ENCODE peak calls at places on chromosomes 5 and 9, in six cellular contexts. One of them, this sample, is unnamed.

GRCh38 chr5:133048993-133049725 is 2.7 kb upstream of the HSPA4 start:
- DNase-seq in HFF-Myc: no peak
- DNase-seq in ovary: no peak
- DNase-seq in keratinocyte: no peak
- DNase-seq in HL-60: no peak
- DNase-seq in right atrium auricular region: no peak
- DNase-seq in this sample: no peak

GRCh38 chr5:158020555-158021418 is 161.8 kb upstream of the CLINT1 start:
- DNase-seq in HFF-Myc: no peak
- DNase-seq in ovary: no peak
- DNase-seq in keratinocyte: no peak
- DNase-seq in HL-60: no peak
- DNase-seq in right atrium auricular region: no peak
- DNase-seq in this sample: no peak

GRCh38 chr9:33202552-33203300 is 35.6 kb upstream of the B4GALT1 start:
- DNase-seq in HFF-Myc: peak
- DNase-seq in ovary: no peak
- DNase-seq in keratinocyte: no peak
- DNase-seq in HL-60: peak
- DNase-seq in right atrium auricular region: peak
- DNase-seq in this sample: no peak

GRCh38 chr9:131598121-131598520 is 52.8 kb downstream of the PRRT1B start:
- DNase-seq in HFF-Myc: no peak
- DNase-seq in ovary: no peak
- DNase-seq in keratinocyte: no peak
- DNase-seq in HL-60: peak
- DNase-seq in right atrium auricular region: peak
- DNase-seq in this sample: no peak

GRCh38 chr5:9927106-9927505 is 297.0 kb upstream of the TAS2R1 start:
- DNase-seq in HFF-Myc: no peak
- DNase-seq in ovary: no peak
- DNase-seq in keratinocyte: no peak
- DNase-seq in HL-60: no peak
- DNase-seq in right atrium auricular region: no peak
- DNase-seq in this sample: no peak

GRCh38 chr5:170623576-170624181 is 119.9 kb downstream of the KCNIP1 start:
- DNase-seq in HFF-Myc: no peak
- DNase-seq in ovary: no peak
- DNase-seq in keratinocyte: no peak
- DNase-seq in HL-60: peak
- DNase-seq in right atrium auricular region: no peak
- DNase-seq in this sample: no peak

GRCh38 chr9:105195259-105195658 is 49.2 kb upstream of the SLC44A1 start:
- DNase-seq in HFF-Myc: no peak
- DNase-seq in ovary: no peak
- DNase-seq in keratinocyte: no peak
- DNase-seq in HL-60: no peak
- DNase-seq in right atrium auricular region: no peak
- DNase-seq in this sample: no peak

GRCh38 chr9:74036549-74037231 is 460.4 kb upstream of the RORB start:
- DNase-seq in HFF-Myc: no peak
- DNase-seq in ovary: no peak
- DNase-seq in keratinocyte: no peak
- DNase-seq in HL-60: no peak
- DNase-seq in right atrium auricular region: no peak
- DNase-seq in this sample: no peak

GRCh38 chr9:27467486-27467885 is 56.6 kb upstream of the IFNK start:
- DNase-seq in HFF-Myc: no peak
- DNase-seq in ovary: no peak
- DNase-seq in keratinocyte: no peak
- DNase-seq in HL-60: no peak
- DNase-seq in right atrium auricular region: no peak
- DNase-seq in this sample: no peak

GRCh38 chr5:97854871-97855762 is 672.1 kb upstream of the RIOK2 start:
- DNase-seq in HFF-Myc: no peak
- DNase-seq in ovary: no peak
- DNase-seq in keratinocyte: no peak
- DNase-seq in HL-60: no peak
- DNase-seq in right atrium auricular region: no peak
- DNase-seq in this sample: no peak

GRCh38 chr5:94153736-94154450 is 412.5 kb upstream of the POU5F2 start:
- DNase-seq in HFF-Myc: no peak
- DNase-seq in ovary: no peak
- DNase-seq in keratinocyte: no peak
- DNase-seq in HL-60: no peak
- DNase-seq in right atrium auricular region: no peak
- DNase-seq in this sample: no peak

GRCh38 chr5:1029945-1030625 is 21.5 kb downstream of the NKD2 start:
- DNase-seq in HFF-Myc: no peak
- DNase-seq in ovary: no peak
- DNase-seq in keratinocyte: no peak
- DNase-seq in HL-60: no peak
- DNase-seq in right atrium auricular region: no peak
- DNase-seq in this sample: no peak

GRCh38 chr9:93893899-93894690 is 61.1 kb downstream of the BARX1 start:
- DNase-seq in HFF-Myc: no peak
- DNase-seq in ovary: no peak
- DNase-seq in keratinocyte: no peak
- DNase-seq in HL-60: no peak
- DNase-seq in right atrium auricular region: no peak
- DNase-seq in this sample: peak

GRCh38 chr9:25350011-25350410 is 328.2 kb downstream of the TUSC1 start:
- DNase-seq in HFF-Myc: no peak
- DNase-seq in ovary: no peak
- DNase-seq in keratinocyte: no peak
- DNase-seq in HL-60: no peak
- DNase-seq in right atrium auricular region: no peak
- DNase-seq in this sample: no peak
- TF ChIP-seq CTCF in HFF-Myc: no peak
- TF ChIP-seq CTCF in ovary: no peak
- TF ChIP-seq CTCF in keratinocyte: no peak
- TF ChIP-seq CTCF in HL-60: no peak
- TF ChIP-seq CTCF in right atrium auricular region: no peak
- TF ChIP-seq CTCF in this sample: no peak

GRCh38 chr5:120367896-120368634 is 96.0 kb upstream of the PRR16 start:
- DNase-seq in HFF-Myc: no peak
- DNase-seq in ovary: no peak
- DNase-seq in keratinocyte: no peak
- DNase-seq in HL-60: no peak
- DNase-seq in right atrium auricular region: no peak
- DNase-seq in this sample: no peak

GRCh38 chr5:120368923-120369715 is 95.0 kb upstream of the PRR16 start:
- DNase-seq in HFF-Myc: no peak
- DNase-seq in ovary: no peak
- DNase-seq in keratinocyte: peak
- DNase-seq in HL-60: no peak
- DNase-seq in right atrium auricular region: no peak
- DNase-seq in this sample: no peak

GRCh38 chr5:120375248-120375647 is 88.9 kb upstream of the PRR16 start:
- DNase-seq in HFF-Myc: no peak
- DNase-seq in ovary: no peak
- DNase-seq in keratinocyte: no peak
- DNase-seq in HL-60: no peak
- DNase-seq in right atrium auricular region: no peak
- DNase-seq in this sample: no peak

GRCh38 chr5:120372899-120373298 is 91.2 kb upstream of the PRR16 start:
- DNase-seq in HFF-Myc: no peak
- DNase-seq in ovary: no peak
- DNase-seq in keratinocyte: no peak
- DNase-seq in HL-60: no peak
- DNase-seq in right atrium auricular region: no peak
- DNase-seq in this sample: no peak
- H3K4me3 ChIP-seq in HFF-Myc: no peak
- H3K4me3 ChIP-seq in ovary: no peak
- H3K4me3 ChIP-seq in keratinocyte: no peak
- H3K4me3 ChIP-seq in HL-60: no peak
- H3K4me3 ChIP-seq in right atrium auricular region: no peak
- H3K4me3 ChIP-seq in this sample: no peak

DNA sequence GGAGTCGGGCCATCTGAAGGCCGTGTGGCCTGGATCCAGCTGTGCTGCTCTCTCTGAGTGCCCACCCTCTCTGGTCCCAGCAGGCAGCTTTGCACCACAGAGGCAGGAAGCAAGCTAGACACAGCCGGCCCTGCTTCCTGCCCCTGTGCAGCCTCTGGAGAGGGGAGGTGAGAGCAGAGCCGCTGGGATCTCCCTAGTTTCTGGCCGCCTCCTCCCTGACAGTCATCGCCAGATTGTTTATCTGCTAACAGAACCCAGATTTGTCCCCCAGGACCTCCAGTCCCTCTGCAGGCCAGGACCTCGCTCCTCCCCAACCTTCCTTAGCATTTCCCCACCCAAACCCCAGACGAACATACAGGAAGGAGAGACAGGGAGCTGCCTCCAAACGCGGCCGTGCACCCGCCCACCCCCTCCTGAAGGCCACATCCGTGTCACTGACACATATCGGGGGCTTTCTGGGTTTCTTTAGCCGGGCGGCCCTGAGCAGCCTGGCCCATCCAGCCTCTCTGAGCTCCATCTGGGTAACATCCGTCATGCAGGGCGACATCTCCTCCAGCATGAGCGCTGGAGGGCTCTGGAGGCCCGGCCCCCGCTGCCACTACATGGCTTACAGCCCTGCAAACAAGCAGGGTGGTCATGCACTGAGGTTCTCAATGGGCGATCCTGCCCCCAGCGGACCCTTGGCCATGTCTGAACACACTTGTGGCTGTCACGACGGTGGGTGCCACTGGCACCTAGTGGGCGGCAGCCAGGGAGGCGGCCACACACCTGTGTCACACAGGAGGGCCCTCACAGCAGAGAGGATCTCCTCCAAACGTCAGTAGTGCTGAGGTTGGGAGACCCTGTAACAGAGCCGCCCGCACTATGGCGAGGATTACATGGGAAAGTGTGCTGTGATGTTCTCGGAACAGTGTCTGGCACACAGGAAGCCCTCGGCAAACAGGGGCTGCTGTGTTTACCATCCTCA is 47.6 kb downstream of the DBH start:
- DNase-seq in HFF-Myc: no peak
- DNase-seq in ovary: no peak
- DNase-seq in keratinocyte: no peak
- DNase-seq in HL-60: no peak
- DNase-seq in right atrium auricular region: peak
- DNase-seq in this sample: no peak
- TF ChIP-seq CTCF in HFF-Myc: no peak
- TF ChIP-seq CTCF in ovary: no peak
- TF ChIP-seq CTCF in keratinocyte: no peak
- TF ChIP-seq CTCF in HL-60: no peak
- TF ChIP-seq CTCF in right atrium auricular region: no peak
- TF ChIP-seq CTCF in this sample: no peak

DNA sequence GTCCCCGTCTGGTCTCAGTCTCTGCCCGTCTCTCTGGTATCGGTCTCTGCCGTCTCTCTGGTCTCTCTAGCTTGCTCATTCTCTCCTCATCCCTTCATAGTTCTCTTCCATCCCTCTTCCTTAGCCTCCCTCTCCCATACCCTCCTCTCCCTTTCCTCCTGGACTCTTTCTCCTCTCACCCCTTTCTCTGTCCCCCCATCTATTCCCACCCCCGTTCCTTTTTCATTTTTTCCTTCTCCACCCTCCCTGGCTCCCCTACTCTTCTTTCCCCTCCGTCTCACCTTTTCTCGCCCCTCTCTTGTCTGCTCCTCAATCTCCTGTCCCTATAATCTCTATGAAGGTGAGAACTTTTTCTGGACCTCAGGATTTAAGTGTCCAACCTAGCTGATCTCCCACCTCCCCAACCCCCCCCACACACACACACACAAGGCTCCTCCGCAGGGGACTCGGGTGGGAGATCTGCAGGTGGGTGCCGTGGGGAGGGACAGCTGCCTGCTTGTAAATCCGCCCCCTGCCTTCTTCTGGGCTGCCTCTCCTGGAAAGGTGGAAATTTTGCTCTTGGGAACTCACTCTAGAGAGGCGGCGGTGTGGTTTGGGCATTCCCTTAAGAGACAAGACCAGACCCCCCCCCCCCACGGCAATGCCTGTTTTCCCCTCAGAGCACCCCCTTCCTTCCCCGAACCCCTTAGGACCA is 953 bp downstream of the UBE2QL1 start:
- DNase-seq in HFF-Myc: no peak
- DNase-seq in ovary: no peak
- DNase-seq in keratinocyte: no peak
- DNase-seq in HL-60: no peak
- DNase-seq in right atrium auricular region: no peak
- DNase-seq in this sample: peak
- H3K4me3 ChIP-seq in HFF-Myc: no peak
- H3K4me3 ChIP-seq in ovary: peak
- H3K4me3 ChIP-seq in keratinocyte: no peak
- H3K4me3 ChIP-seq in HL-60: no peak
- H3K4me3 ChIP-seq in right atrium auricular region: peak
- H3K4me3 ChIP-seq in this sample: peak

GRCh38 chr9:98383758-98384157 is 128.3 kb upstream of the TBC1D2 start:
- DNase-seq in HFF-Myc: no peak
- DNase-seq in ovary: no peak
- DNase-seq in keratinocyte: no peak
- DNase-seq in HL-60: no peak
- DNase-seq in right atrium auricular region: no peak
- DNase-seq in this sample: no peak
- TF ChIP-seq CTCF in HFF-Myc: peak
- TF ChIP-seq CTCF in ovary: no peak
- TF ChIP-seq CTCF in keratinocyte: no peak
- TF ChIP-seq CTCF in HL-60: no peak
- TF ChIP-seq CTCF in right atrium auricular region: no peak
- TF ChIP-seq CTCF in this sample: no peak

GRCh38 chr9:133276923-133277322 is 1.9 kb upstream of the ABO start:
- DNase-seq in HFF-Myc: no peak
- DNase-seq in ovary: no peak
- DNase-seq in keratinocyte: no peak
- DNase-seq in HL-60: no peak
- DNase-seq in right atrium auricular region: no peak
- DNase-seq in this sample: no peak

GRCh38 chr9:133274236-133275104 is 531 bp downstream of the ABO start:
- DNase-seq in HFF-Myc: no peak
- DNase-seq in ovary: no peak
- DNase-seq in keratinocyte: no peak
- DNase-seq in HL-60: no peak
- DNase-seq in right atrium auricular region: no peak
- DNase-seq in this sample: no peak

GRCh38 chr9:133273819-133274218 is 1.2 kb downstream of the ABO start:
- DNase-seq in HFF-Myc: no peak
- DNase-seq in ovary: no peak
- DNase-seq in keratinocyte: no peak
- DNase-seq in HL-60: no peak
- DNase-seq in right atrium auricular region: no peak
- DNase-seq in this sample: no peak

GRCh38 chr9:133276001-133276884 is 1.2 kb upstream of the ABO start:
- DNase-seq in HFF-Myc: no peak
- DNase-seq in ovary: no peak
- DNase-seq in keratinocyte: no peak
- DNase-seq in HL-60: no peak
- DNase-seq in right atrium auricular region: no peak
- DNase-seq in this sample: no peak

GRCh38 chr9:133275105-133276000 is at the start of gene ABO:
- DNase-seq in HFF-Myc: no peak
- DNase-seq in ovary: peak
- DNase-seq in keratinocyte: no peak
- DNase-seq in HL-60: no peak
- DNase-seq in right atrium auricular region: no peak
- DNase-seq in this sample: no peak
- H3K4me3 ChIP-seq in HFF-Myc: no peak
- H3K4me3 ChIP-seq in ovary: peak
- H3K4me3 ChIP-seq in keratinocyte: no peak
- H3K4me3 ChIP-seq in HL-60: no peak
- H3K4me3 ChIP-seq in right atrium auricular region: peak
- H3K4me3 ChIP-seq in this sample: peak

This sample was measured in coronary artery.